ENCODE peak calls at places on chromosomes 16 and 17, in seven cellular contexts. Y, P, J, U, M, V and B are unnamed samples. For H3K9me3, the result is how much of the 10 kb centered on the place peaks cover.

GRCh38 chr17:58262149-58262548 is 18.6 kb downstream of the MPO start:
- DNase-seq in M (no peak), V (no peak), Y (no peak), J (no peak), P (no peak), U (no peak), B (peak)

GRCh38 chr17:77445908-77446535 is 305.3 kb downstream of the SEC14L1 start:
- DNase-seq in U (peak), P (no peak), Y (no peak), M (no peak), V (no peak), J (no peak), B (no peak)

GRCh38 chr16:66891797-66892196 is 11.5 kb downstream of the PDP2 start:
- DNase-seq in P (no peak), U (no peak), M (no peak), J (no peak), Y (no peak), V (no peak), B (no peak)

GRCh38 chr16:57349212-57350031 is 9.2 kb upstream of the CCL22 start:
- DNase-seq in M (no peak), U (peak), Y (no peak), P (no peak), J (no peak), V (no peak), B (no peak)

GRCh38 chr17:77882481-77883212 is 75.9 kb upstream of the TNRC6C start:
- DNase-seq in V (peak), U (peak), Y (peak), J (peak), P (peak), M (no peak), B (no peak)

GRCh38 chr17:77286641-77287431 is 146.1 kb downstream of the SEC14L1 start:
- DNase-seq in U (no peak), P (no peak), Y (peak), V (peak), M (peak), J (no peak), B (peak)

GRCh38 chr16:87374313-87374712 is 9.3 kb downstream of the FBXO31 start:
- DNase-seq in P (no peak), M (no peak), J (no peak), Y (no peak), V (no peak), U (no peak), B (no peak)

GRCh38 chr17:73787036-73787720 is 142.9 kb upstream of the SDK2 start:
- DNase-seq in M (no peak), V (no peak), Y (no peak), J (no peak), U (no peak), P (no peak), B (no peak)

GRCh38 chr17:7737601-7738000 is 20.1 kb downstream of the DNAH2 start:
- DNase-seq in Y (no peak), P (no peak), J (no peak), V (no peak), U (no peak), M (peak), B (no peak)

GRCh38 chr17:62681061-62681938 is 53.8 kb downstream of the MRC2 start:
- DNase-seq in Y (no peak), P (no peak), U (no peak), V (no peak), M (no peak), J (no peak), B (no peak)

GRCh38 chr17:49440581-49440980 is 25.9 kb upstream of the PHB1 start:
- DNase-seq in P (no peak), Y (no peak), J (no peak), M (no peak), V (no peak), U (peak), B (peak)

GRCh38 chr17:57151798-57152197 is 66.8 kb downstream of the AKAP1 start:
- DNase-seq in J (no peak), U (no peak), V (no peak), Y (no peak), M (no peak), P (no peak), B (no peak)

GRCh38 chr16:85055503-85056210 is 28.1 kb downstream of the KIAA0513 start:
- DNase-seq in P (peak), M (peak), Y (peak), J (peak), U (peak), V (peak), B (no peak)

GRCh38 chr16:16159662-16160061 is 63.6 kb downstream of the ABCC6 start:
- DNase-seq in U (no peak), J (no peak), Y (no peak), V (no peak), M (no peak), P (no peak), B (no peak)

GRCh38 chr16:16158741-16159374 is 64.4 kb downstream of the ABCC6 start:
- DNase-seq in V (peak), U (no peak), M (no peak), Y (peak), J (no peak), P (no peak), B (no peak)

GRCh38 chr16:16155234-16155633 is 68.1 kb downstream of the ABCC6 start:
- DNase-seq in V (no peak), P (no peak), Y (no peak), M (no peak), U (no peak), J (no peak), B (no peak)

GRCh38 chr16:16158082-16158658 is 65.1 kb downstream of the ABCC6 start:
- DNase-seq in J (no peak), P (no peak), Y (no peak), M (no peak), U (no peak), V (no peak), B (no peak)

DNA sequence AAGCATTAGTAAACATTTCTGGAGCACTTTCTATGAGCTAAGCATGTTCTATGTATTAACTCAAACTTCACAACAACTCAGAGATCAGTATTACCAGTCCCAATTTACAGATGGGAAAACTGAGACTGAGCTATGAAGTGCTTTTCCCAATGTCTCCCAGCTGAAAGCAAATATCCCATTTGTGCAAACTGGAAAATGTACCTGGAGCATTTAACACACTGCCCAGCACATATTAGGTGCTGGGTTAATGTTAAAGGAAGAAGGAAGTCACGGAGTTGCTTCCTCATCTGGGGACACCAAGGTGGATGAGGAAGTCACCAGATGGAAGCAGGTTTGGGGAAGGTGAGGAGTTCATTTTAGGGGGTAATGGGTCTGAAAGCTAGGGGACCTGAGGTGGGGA is 66.1 kb downstream of the ABCC6 start:
- DNase-seq in P (no peak), V (no peak), Y (no peak), M (no peak), U (no peak), J (no peak), B (no peak)
- H3K9me3 ChIP-seq in P (under half), V (under half), Y (under half), M (under half), U (under half), J (under half), B (under half)

GRCh38 chr16:81137012-81137335 is 40.8 kb upstream of the GCSH start:
- DNase-seq in J (no peak), V (peak), U (no peak), M (no peak), P (no peak), Y (peak), B (no peak)
- H3K9me3 ChIP-seq in J (under half), V (under half), U (under half), M (under half), P (under half), Y (under half), B (under half)

DNA sequence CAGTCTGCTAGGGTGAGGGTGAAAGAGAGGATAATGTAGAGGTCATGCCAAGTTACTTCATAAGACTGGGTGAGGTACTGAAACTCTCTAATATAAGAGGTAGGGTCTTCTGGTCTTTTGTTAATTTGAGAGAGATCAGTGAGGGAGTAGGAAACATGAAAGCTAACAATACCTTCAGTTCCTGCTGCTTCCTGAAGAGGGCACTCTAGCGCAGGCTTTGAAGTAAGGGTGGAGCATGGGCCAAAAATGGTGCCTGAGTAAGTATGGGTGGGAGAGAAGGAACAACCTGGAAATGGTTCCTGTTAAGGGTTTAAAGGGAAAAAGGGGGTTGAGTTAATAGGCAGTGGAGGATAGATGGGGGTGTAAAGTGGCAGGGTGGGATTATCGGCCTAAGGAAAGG is 2449.5 kb downstream of the TP53TG3F start:
- DNase-seq in Y (no peak), J (no peak), U (peak), M (no peak), V (no peak), P (no peak), B (no peak)
- H3K9me3 ChIP-seq in Y (under half), J (under half), U (under half), M (under half), V (under half), P (under half), B (under half)

GRCh38 chr17:29180788-29181160 is 576 bp upstream of the MYO18A start:
- DNase-seq in P (no peak), M (no peak), U (no peak), Y (no peak), V (no peak), J (no peak), B (no peak)
- H3K9me3 ChIP-seq in P (under half), M (under half), U (under half), Y (under half), V (under half), J (under half), B (under half)